ENCODE peak calls at places on chromosomes 1 and 21, in seven cellular contexts. A is HCT116, L is transverse colon, J is sigmoid colon, K is GM12878, X is K562, T is endothelial cell of umbilical vein. B is an unnamed sample.

GRCh38 chr21:34029724-34030528 is 43.5 kb upstream of the MRPS6 start:
- DNase-seq in L (peak; percentile 36), K (peak; percentile 87), X (peak; percentile 85), J (no peak), A (peak; percentile 84), T (peak; percentile 85), B (peak; percentile 36)

GRCh38 chr1:220579317-220579716 is 51.4 kb downstream of the MARK1 start:
- DNase-seq in L (no peak), K (no peak), A (no peak), T (no peak), X (no peak), J (no peak), B (no peak)

GRCh38 chr1:147080013-147080661 is 92.1 kb downstream of the PRKAB2 start:
- DNase-seq in T (no peak), A (no peak), J (no peak), L (no peak), X (no peak), K (no peak), B (no peak)

GRCh38 chr1:117696567-117696966 is 90.7 kb downstream of the TENT5C start:
- DNase-seq in K (no peak), T (no peak), J (no peak), L (no peak), A (no peak), X (no peak), B (no peak)

GRCh38 chr1:6248798-6249731 is 5.1 kb downstream of the HES3 start:
- DNase-seq in X (peak; percentile 73), A (peak; percentile 41), J (no peak), T (no peak), K (no peak), L (no peak), B (no peak)

GRCh38 chr1:43285269-43285986 is at the start of gene C1orf210:
- DNase-seq in K (no peak), L (peak; percentile 93), A (peak; percentile 81), T (no peak), J (peak; percentile 60), X (peak; percentile 63), B (no peak)

GRCh38 chr1:157115429-157115838 is 15.8 kb upstream of the ETV3L start:
- DNase-seq in T (no peak), J (peak; percentile 22), L (no peak), X (no peak), K (no peak), A (no peak), B (no peak)

GRCh38 chr1:11655263-11656079 is 794 bp downstream of the FBXO44 start:
- DNase-seq in L (no peak), J (no peak), A (no peak), T (no peak), X (no peak), K (no peak), B (no peak)

GRCh38 chr1:61842863-61843514 is 100.7 kb downstream of the PATJ start:
- DNase-seq in T (peak; percentile 40), K (no peak), X (no peak), L (no peak), A (no peak), J (no peak), B (no peak)

GRCh38 chr1:204447220-204447619 is 35.6 kb upstream of the PPP1R15B start:
- DNase-seq in A (no peak), K (no peak), L (no peak), T (no peak), J (no peak), X (no peak), B (no peak)

GRCh38 chr1:211638723-211639122 is 36.7 kb downstream of the NEK2 start:
- DNase-seq in K (no peak), J (peak; percentile 36), T (no peak), L (no peak), X (no peak), A (no peak), B (no peak)

GRCh38 chr21:45950740-45951515 is 30.6 kb upstream of the COL6A1 start:
- DNase-seq in T (peak; percentile 12), L (peak; percentile 36), J (peak; percentile 93), K (no peak), X (no peak), A (peak; percentile 12), B (no peak)

GRCh38 chr1:215636258-215636965 is 69.3 kb downstream of the KCTD3 start:
- DNase-seq in L (peak; percentile 31), K (no peak), X (no peak), T (no peak), J (peak; percentile 75), A (no peak), B (no peak)

GRCh38 chr1:67823645-67824044 is 9.6 kb downstream of the GNG12 start:
- DNase-seq in L (no peak), X (no peak), A (no peak), J (no peak), T (no peak), K (no peak), B (no peak)

GRCh38 chr21:38986460-38987395 is 181.0 kb downstream of the ETS2 start:
- DNase-seq in X (no peak), L (no peak), J (no peak), K (no peak), T (no peak), A (no peak), B (no peak)

GRCh38 chr1:37995773-37996379 is 6.1 kb upstream of the SF3A3 start:
- DNase-seq in T (no peak), A (no peak), X (no peak), L (peak; percentile 74), J (peak; percentile 96), K (no peak), B (no peak)

GRCh38 chr1:248834343-248834940 is 3.6 kb upstream of the ZNF672 start:
- DNase-seq in A (no peak), L (no peak), T (no peak), J (no peak), X (no peak), K (no peak), B (no peak)

GRCh38 chr1:67583462-67583950 is 101.5 kb upstream of the GADD45A start:
- DNase-seq in J (no peak), L (no peak), A (no peak), T (no peak), X (no peak), K (no peak), B (no peak)

DNA sequence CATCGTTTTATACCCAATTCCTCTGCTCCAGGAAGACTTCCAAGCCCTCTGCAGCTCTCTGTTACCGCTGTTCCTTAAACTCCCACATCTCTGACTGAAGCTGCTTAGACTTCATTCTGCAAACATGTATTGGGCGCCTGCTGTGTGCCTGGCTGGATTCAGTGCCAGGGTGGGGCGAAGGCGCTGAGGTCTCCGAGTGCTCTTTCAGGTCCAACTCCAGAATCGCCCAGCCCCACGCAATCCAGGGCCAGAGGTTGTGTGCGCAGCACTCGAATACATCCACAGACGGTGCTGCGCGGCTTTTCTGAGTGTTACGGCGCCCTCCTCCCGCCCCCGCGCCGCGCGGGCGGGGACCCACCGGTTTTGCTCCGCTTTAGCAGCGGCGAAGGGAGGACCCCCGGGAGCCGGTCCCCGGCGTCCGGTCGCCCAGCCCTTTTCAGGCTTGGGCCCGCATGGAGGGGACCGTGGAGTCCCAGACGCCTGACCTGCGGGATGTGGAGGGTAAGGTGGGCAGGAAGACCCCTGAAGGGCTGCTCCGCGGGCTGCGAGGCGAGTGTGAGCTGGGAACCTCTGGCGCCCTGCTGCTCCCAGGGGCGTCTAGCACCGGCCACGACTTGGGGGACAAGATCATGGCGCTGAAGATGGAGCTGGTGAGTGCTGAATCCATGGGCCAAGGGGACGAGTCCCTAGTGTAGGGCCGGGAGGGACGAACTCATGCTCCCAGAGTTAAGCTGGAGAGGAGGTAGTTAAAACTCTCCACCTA is at the start of gene LURAP1:
- DNase-seq in A (no peak), X (peak; percentile 75), T (peak; percentile 60), L (no peak), K (no peak), J (peak; percentile 82), B (no peak)
- TF ChIP-seq POLR2AphosphoS5 in A (no peak), X (no peak), T (no peak), L (no peak), K (no peak), J (no peak), B (no peak)

GRCh38 chr1:209585672-209586071 is 2.2 kb downstream of the CAMK1G start:
- DNase-seq in A (no peak), L (peak; percentile 45), J (peak; percentile 66), K (no peak), X (no peak), T (no peak), B (no peak)
- TF ChIP-seq POLR2AphosphoS5 in A (no peak), L (no peak), J (no peak), K (no peak), X (no peak), T (no peak), B (no peak)

GRCh38 chr1:2559509-2560298 is 3.5 kb downstream of the TNFRSF14 start:
- DNase-seq in L (no peak), J (no peak), A (no peak), X (no peak), T (no peak), K (no peak), B (no peak)
- TF ChIP-seq POLR2AphosphoS5 in L (no peak), J (no peak), A (no peak), X (no peak), T (no peak), K (no peak), B (no peak)

DNA sequence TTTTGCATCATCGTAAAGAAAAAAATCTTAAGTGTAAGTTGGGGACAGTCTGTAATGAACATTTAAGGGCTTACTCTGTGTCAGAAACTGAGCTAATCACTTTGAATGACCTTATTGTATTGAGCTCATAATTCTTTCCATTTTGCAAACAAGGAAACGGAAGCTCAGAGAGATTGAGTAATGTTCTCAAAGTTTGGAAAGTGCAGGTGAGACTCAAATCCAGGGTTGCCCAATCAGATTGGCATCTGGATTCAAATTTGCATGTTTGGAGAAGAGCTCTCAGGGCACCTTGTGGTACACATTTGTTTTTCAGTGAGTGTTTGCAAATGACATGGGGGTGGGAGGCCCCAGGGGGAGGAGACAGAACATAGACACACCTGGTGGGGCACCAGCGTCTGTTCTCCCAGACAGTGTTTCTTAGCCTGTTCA is 8.0 kb downstream of the ALPL start:
- DNase-seq in T (no peak), K (no peak), J (no peak), A (no peak), L (no peak), X (no peak), B (no peak)
- TF ChIP-seq POLR2AphosphoS5 in T (no peak), K (no peak), J (no peak), A (no peak), L (no peak), X (no peak), B (no peak)

GRCh38 chr1:59132353-59132752 is 164.5 kb upstream of the FGGY start:
- DNase-seq in K (no peak), T (peak; percentile 36), X (no peak), A (no peak), J (no peak), L (no peak), B (no peak)
- TF ChIP-seq POLR2AphosphoS5 in K (no peak), T (no peak), X (no peak), A (no peak), J (no peak), L (no peak), B (no peak)